ENCODE peak calls at places on chromosomes 11 and 22, in seven cellular contexts. One of them, this sample, is unnamed.
A peak's percentile ranks its signal among the peaks of the same experiment; 100 is the strongest.

GRCh38 chr11:134556186-134556585 is 144.1 kb upstream of the B3GAT1 start:
- DNase-seq in adrenal gland: no peak
- DNase-seq in IMR-90: no peak
- DNase-seq in vagina: peak; percentile 74
- DNase-seq in lower leg skin: peak; percentile 54
- DNase-seq in thyroid gland: no peak
- DNase-seq in right lobe of liver: no peak
- DNase-seq in this sample: no peak

GRCh38 chr11:120324932-120325810 is at the start of gene TLCD5:
- DNase-seq in adrenal gland: peak; percentile 78
- DNase-seq in IMR-90: peak; percentile 68
- DNase-seq in vagina: no peak
- DNase-seq in lower leg skin: peak; percentile 91
- DNase-seq in thyroid gland: peak; percentile 73
- DNase-seq in right lobe of liver: peak; percentile 70
- DNase-seq in this sample: peak; percentile 55

GRCh38 chr11:12829131-12829530 is 154.9 kb downstream of the TEAD1 start:
- DNase-seq in adrenal gland: no peak
- DNase-seq in IMR-90: no peak
- DNase-seq in vagina: no peak
- DNase-seq in lower leg skin: no peak
- DNase-seq in thyroid gland: no peak
- DNase-seq in right lobe of liver: no peak
- DNase-seq in this sample: no peak

GRCh38 chr11:38060930-38061329 is 1462.9 kb upstream of the RAG2 start:
- DNase-seq in adrenal gland: no peak
- DNase-seq in IMR-90: no peak
- DNase-seq in vagina: no peak
- DNase-seq in lower leg skin: no peak
- DNase-seq in thyroid gland: no peak
- DNase-seq in right lobe of liver: no peak
- DNase-seq in this sample: no peak

GRCh38 chr11:3021125-3021524 is 29.0 kb upstream of the NAP1L4 start:
- DNase-seq in adrenal gland: no peak
- DNase-seq in IMR-90: peak; percentile 16
- DNase-seq in vagina: no peak
- DNase-seq in lower leg skin: no peak
- DNase-seq in thyroid gland: peak; percentile 61
- DNase-seq in right lobe of liver: peak; percentile 74
- DNase-seq in this sample: peak; percentile 72

GRCh38 chr11:6626971-6627761 is 7.9 kb upstream of the TPP1 start:
- DNase-seq in adrenal gland: no peak
- DNase-seq in IMR-90: no peak
- DNase-seq in vagina: no peak
- DNase-seq in lower leg skin: peak; percentile 76
- DNase-seq in thyroid gland: no peak
- DNase-seq in right lobe of liver: no peak
- DNase-seq in this sample: no peak

GRCh38 chr11:130979386-130979972 is 63.2 kb upstream of the SNX19 start:
- DNase-seq in adrenal gland: no peak
- DNase-seq in IMR-90: peak; percentile 61
- DNase-seq in vagina: no peak
- DNase-seq in lower leg skin: no peak
- DNase-seq in thyroid gland: no peak
- DNase-seq in right lobe of liver: no peak
- DNase-seq in this sample: no peak

GRCh38 chr22:32475428-32476010 is 908 bp downstream of the FBXO7 start:
- DNase-seq in adrenal gland: peak; percentile 33
- DNase-seq in IMR-90: no peak
- DNase-seq in vagina: no peak
- DNase-seq in lower leg skin: peak; percentile 90
- DNase-seq in thyroid gland: peak; percentile 56
- DNase-seq in right lobe of liver: peak; percentile 35
- DNase-seq in this sample: peak; percentile 40

GRCh38 chr11:64263021-64263946 is 12.0 kb downstream of the PLCB3 start:
- DNase-seq in adrenal gland: no peak
- DNase-seq in IMR-90: peak; percentile 56
- DNase-seq in vagina: no peak
- DNase-seq in lower leg skin: no peak
- DNase-seq in thyroid gland: no peak
- DNase-seq in right lobe of liver: peak; percentile 32
- DNase-seq in this sample: no peak
- TF ChIP-seq POLR2A in adrenal gland: no peak
- TF ChIP-seq POLR2A in IMR-90: no peak
- TF ChIP-seq POLR2A in vagina: no peak
- TF ChIP-seq POLR2A in lower leg skin: no peak
- TF ChIP-seq POLR2A in thyroid gland: no peak
- TF ChIP-seq POLR2A in right lobe of liver: no peak
- TF ChIP-seq POLR2A in this sample: no peak

GRCh38 chr11:60913793-60914619 is at the start of gene TMEM109:
- DNase-seq in adrenal gland: peak; percentile 85
- DNase-seq in IMR-90: peak; percentile 86
- DNase-seq in vagina: no peak
- DNase-seq in lower leg skin: peak; percentile 97
- DNase-seq in thyroid gland: peak; percentile 86
- DNase-seq in right lobe of liver: peak; percentile 91
- DNase-seq in this sample: peak; percentile 90
- TF ChIP-seq POLR2A in adrenal gland: peak; percentile 26
- TF ChIP-seq POLR2A in IMR-90: peak; percentile 21
- TF ChIP-seq POLR2A in vagina: no peak
- TF ChIP-seq POLR2A in lower leg skin: no peak
- TF ChIP-seq POLR2A in thyroid gland: peak; percentile 74
- TF ChIP-seq POLR2A in right lobe of liver: peak; percentile 45
- TF ChIP-seq POLR2A in this sample: no peak

DNA sequence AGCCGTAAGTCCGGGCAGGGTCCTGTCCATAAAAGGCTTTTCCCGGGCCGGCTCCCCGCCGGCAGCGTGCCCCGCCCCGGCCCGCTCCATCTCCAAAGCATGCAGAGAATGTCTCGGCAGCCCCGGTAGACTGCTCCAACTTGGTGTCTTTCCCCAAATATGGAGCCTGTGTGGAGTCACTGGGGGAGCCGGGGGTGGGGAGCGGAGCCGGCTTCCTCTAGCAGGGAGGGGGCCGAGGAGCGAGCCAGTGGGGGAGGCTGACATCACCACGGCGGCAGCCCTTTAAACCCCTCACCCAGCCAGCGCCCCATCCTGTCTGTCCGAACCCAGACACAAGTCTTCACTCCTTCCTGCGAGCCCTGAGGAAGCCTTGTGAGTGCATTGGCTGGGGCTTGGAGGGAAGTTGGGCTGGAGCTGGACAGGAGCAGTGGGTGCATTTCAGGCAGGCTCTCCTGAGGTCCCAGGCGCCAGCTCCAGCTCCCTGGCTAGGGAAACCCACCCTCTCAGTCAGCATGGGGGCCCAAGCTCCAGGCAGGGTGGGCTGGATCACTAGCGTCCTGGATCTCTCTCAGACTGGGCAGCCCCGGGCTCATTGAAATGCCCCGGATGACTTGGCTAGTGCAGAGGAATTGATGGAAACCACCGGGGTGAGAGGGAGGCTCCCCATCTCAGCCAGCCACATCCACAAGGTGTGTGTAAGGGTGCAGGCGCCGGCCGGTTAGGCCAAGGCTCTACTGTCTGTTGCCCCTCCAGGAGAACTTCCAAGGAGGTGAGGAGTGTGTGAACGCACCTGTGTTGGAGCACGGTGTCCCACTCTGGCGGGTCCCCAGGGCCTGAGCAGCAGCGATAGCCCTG is at the start of gene TAGLN:
- DNase-seq in adrenal gland: peak; percentile 61
- DNase-seq in IMR-90: peak; percentile 94
- DNase-seq in vagina: no peak
- DNase-seq in lower leg skin: peak; percentile 93
- DNase-seq in thyroid gland: peak; percentile 49
- DNase-seq in right lobe of liver: peak; percentile 42
- DNase-seq in this sample: peak; percentile 47
- TF ChIP-seq POLR2A in adrenal gland: peak; percentile 47
- TF ChIP-seq POLR2A in IMR-90: peak; percentile 98
- TF ChIP-seq POLR2A in vagina: no peak
- TF ChIP-seq POLR2A in lower leg skin: no peak
- TF ChIP-seq POLR2A in thyroid gland: peak; percentile 29
- TF ChIP-seq POLR2A in right lobe of liver: peak; percentile 41
- TF ChIP-seq POLR2A in this sample: peak; percentile 57

DNA sequence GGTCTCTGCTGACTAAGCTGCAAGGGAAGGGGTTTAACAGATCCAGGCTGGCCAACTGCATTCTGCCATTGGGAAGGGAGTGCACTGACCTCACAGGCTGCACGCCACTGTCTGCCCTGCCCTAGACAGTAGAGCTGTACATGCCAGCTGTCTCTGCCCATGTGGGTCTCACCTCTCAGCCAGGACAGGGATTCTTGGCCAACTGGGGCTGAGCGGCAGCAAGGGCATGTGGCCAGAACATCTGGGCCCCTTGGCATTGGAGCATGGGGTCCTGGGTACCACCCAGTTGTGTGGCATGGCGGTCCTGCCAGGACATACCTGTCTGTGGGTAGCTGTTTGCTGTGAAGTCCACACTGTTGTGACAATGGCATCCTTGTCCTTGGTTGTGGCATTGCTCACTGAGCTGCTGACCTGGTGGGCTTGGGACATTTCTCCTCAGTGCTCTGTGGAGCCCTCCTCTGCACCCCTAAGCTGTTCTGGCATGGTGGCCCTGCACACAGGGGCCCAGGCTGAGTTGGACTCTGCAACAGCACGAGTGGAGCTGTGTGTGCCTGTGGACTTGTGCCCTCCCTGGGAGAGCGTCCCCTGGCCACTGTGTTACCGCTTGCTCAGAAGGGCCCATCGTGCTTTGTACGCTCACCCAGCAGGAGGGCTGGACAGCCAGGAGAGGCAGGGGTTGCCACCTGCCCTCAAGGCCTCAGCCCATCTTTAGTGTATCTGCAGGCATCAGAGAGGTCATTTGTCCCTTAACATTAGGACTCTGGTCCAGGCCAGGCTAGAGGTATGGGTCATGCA is 46.7 kb downstream of the MED15 start:
- DNase-seq in adrenal gland: peak; percentile 74
- DNase-seq in IMR-90: no peak
- DNase-seq in vagina: no peak
- DNase-seq in lower leg skin: no peak
- DNase-seq in thyroid gland: no peak
- DNase-seq in right lobe of liver: no peak
- DNase-seq in this sample: no peak
- TF ChIP-seq POLR2A in adrenal gland: no peak
- TF ChIP-seq POLR2A in IMR-90: no peak
- TF ChIP-seq POLR2A in vagina: no peak
- TF ChIP-seq POLR2A in lower leg skin: no peak
- TF ChIP-seq POLR2A in thyroid gland: no peak
- TF ChIP-seq POLR2A in right lobe of liver: no peak
- TF ChIP-seq POLR2A in this sample: no peak

This sample was measured in stomach.